ENCODE peak calls at places on chromosomes 3 and 15, in seven cellular contexts. One of them, this sample, is unnamed.

GRCh38 chr15:46091860-46092450 is 457.1 kb downstream of the SQOR start:
- DNase-seq in GM12891: no peak
- DNase-seq in SK-N-SH: peak
- DNase-seq in GM12892: no peak
- DNase-seq in GM12878: no peak
- DNase-seq in K562: peak
- DNase-seq in H1: peak
- DNase-seq in this sample: peak

GRCh38 chr3:50322386-50323091 is at the start of gene HYAL2:
- DNase-seq in GM12891: no peak
- DNase-seq in SK-N-SH: no peak
- DNase-seq in GM12892: no peak
- DNase-seq in GM12878: no peak
- DNase-seq in K562: no peak
- DNase-seq in H1: no peak
- DNase-seq in this sample: no peak

GRCh38 chr15:23570466-23570865 is 5.0 kb downstream of the MKRN3 start:
- DNase-seq in GM12891: no peak
- DNase-seq in SK-N-SH: no peak
- DNase-seq in GM12892: no peak
- DNase-seq in GM12878: no peak
- DNase-seq in K562: no peak
- DNase-seq in H1: no peak
- DNase-seq in this sample: peak

GRCh38 chr3:69324362-69325025 is 61.4 kb downstream of the FRMD4B start:
- DNase-seq in GM12891: no peak
- DNase-seq in SK-N-SH: peak
- DNase-seq in GM12892: no peak
- DNase-seq in GM12878: no peak
- DNase-seq in K562: no peak
- DNase-seq in H1: peak
- DNase-seq in this sample: peak

GRCh38 chr3:90007786-90008499 is 900.5 kb downstream of the EPHA3 start:
- DNase-seq in GM12891: no peak
- DNase-seq in SK-N-SH: no peak
- DNase-seq in GM12892: no peak
- DNase-seq in GM12878: no peak
- DNase-seq in K562: no peak
- DNase-seq in H1: no peak
- DNase-seq in this sample: no peak

GRCh38 chr3:45132568-45133211 is 13.5 kb downstream of the CDCP1 start:
- DNase-seq in GM12891: no peak
- DNase-seq in SK-N-SH: no peak
- DNase-seq in GM12892: no peak
- DNase-seq in GM12878: no peak
- DNase-seq in K562: no peak
- DNase-seq in H1: no peak
- DNase-seq in this sample: no peak

GRCh38 chr3:177126015-177126773 is 71.1 kb downstream of the TBL1XR1 start:
- DNase-seq in GM12891: no peak
- DNase-seq in SK-N-SH: no peak
- DNase-seq in GM12892: no peak
- DNase-seq in GM12878: no peak
- DNase-seq in K562: no peak
- DNase-seq in H1: no peak
- DNase-seq in this sample: no peak

GRCh38 chr3:71056327-71056726 is 527.2 kb downstream of the FOXP1 start:
- DNase-seq in GM12891: no peak
- DNase-seq in SK-N-SH: no peak
- DNase-seq in GM12892: no peak
- DNase-seq in GM12878: no peak
- DNase-seq in K562: no peak
- DNase-seq in H1: no peak
- DNase-seq in this sample: no peak

GRCh38 chr3:187169231-187169960 is 27.9 kb upstream of the RTP1 start:
- DNase-seq in GM12891: no peak
- DNase-seq in SK-N-SH: no peak
- DNase-seq in GM12892: no peak
- DNase-seq in GM12878: no peak
- DNase-seq in K562: no peak
- DNase-seq in H1: no peak
- DNase-seq in this sample: no peak

GRCh38 chr15:70347766-70348558 is 250.2 kb upstream of the TLE3 start:
- DNase-seq in GM12891: no peak
- DNase-seq in SK-N-SH: no peak
- DNase-seq in GM12892: no peak
- DNase-seq in GM12878: no peak
- DNase-seq in K562: no peak
- DNase-seq in H1: no peak
- DNase-seq in this sample: no peak

GRCh38 chr3:72887723-72888545 is at the start of gene GXYLT2:
- DNase-seq in GM12891: peak
- DNase-seq in SK-N-SH: peak
- DNase-seq in GM12892: peak
- DNase-seq in GM12878: no peak
- DNase-seq in K562: peak
- DNase-seq in H1: peak
- DNase-seq in this sample: peak

GRCh38 chr3:129656659-129657247 is 50.3 kb upstream of the PLXND1 start:
- DNase-seq in GM12891: no peak
- DNase-seq in SK-N-SH: no peak
- DNase-seq in GM12892: no peak
- DNase-seq in GM12878: no peak
- DNase-seq in K562: no peak
- DNase-seq in H1: no peak
- DNase-seq in this sample: peak

GRCh38 chr3:63400259-63400860 is 122.3 kb downstream of the SYNPR start:
- DNase-seq in GM12891: no peak
- DNase-seq in SK-N-SH: no peak
- DNase-seq in GM12892: no peak
- DNase-seq in GM12878: no peak
- DNase-seq in K562: no peak
- DNase-seq in H1: no peak
- DNase-seq in this sample: no peak

GRCh38 chr3:54069961-54070360 is 52.4 kb upstream of the CACNA2D3 start:
- DNase-seq in GM12891: no peak
- DNase-seq in SK-N-SH: no peak
- DNase-seq in GM12892: no peak
- DNase-seq in GM12878: no peak
- DNase-seq in K562: no peak
- DNase-seq in H1: no peak
- DNase-seq in this sample: no peak

GRCh38 chr3:101026881-101027678 is 33.9 kb upstream of the ABI3BP start:
- DNase-seq in GM12891: no peak
- DNase-seq in SK-N-SH: no peak
- DNase-seq in GM12892: no peak
- DNase-seq in GM12878: no peak
- DNase-seq in K562: no peak
- DNase-seq in H1: no peak
- DNase-seq in this sample: no peak

GRCh38 chr3:132418916-132419315 is 1.6 kb downstream of the DNAJC13 start:
- DNase-seq in GM12891: no peak
- DNase-seq in SK-N-SH: no peak
- DNase-seq in GM12892: no peak
- DNase-seq in GM12878: no peak
- DNase-seq in K562: no peak
- DNase-seq in H1: no peak
- DNase-seq in this sample: no peak

GRCh38 chr3:153789380-153789779 is 331.8 kb upstream of the ARHGEF26 start:
- DNase-seq in GM12891: no peak
- DNase-seq in SK-N-SH: no peak
- DNase-seq in GM12892: no peak
- DNase-seq in GM12878: no peak
- DNase-seq in K562: no peak
- DNase-seq in H1: no peak
- DNase-seq in this sample: no peak

GRCh38 chr3:66035763-66036477 is 2.8 kb downstream of the MAGI1 start:
- DNase-seq in GM12891: no peak
- DNase-seq in SK-N-SH: no peak
- DNase-seq in GM12892: no peak
- DNase-seq in GM12878: no peak
- DNase-seq in K562: no peak
- DNase-seq in H1: no peak
- DNase-seq in this sample: peak

GRCh38 chr15:34132881-34133280 is 31.0 kb downstream of the PGBD4 start:
- DNase-seq in GM12891: no peak
- DNase-seq in SK-N-SH: no peak
- DNase-seq in GM12892: no peak
- DNase-seq in GM12878: no peak
- DNase-seq in K562: no peak
- DNase-seq in H1: no peak
- DNase-seq in this sample: no peak

GRCh38 chr3:62260655-62261054 is 112.7 kb downstream of the FEZF2 start:
- DNase-seq in GM12891: no peak
- DNase-seq in SK-N-SH: peak
- DNase-seq in GM12892: no peak
- DNase-seq in GM12878: no peak
- DNase-seq in K562: no peak
- DNase-seq in H1: no peak
- DNase-seq in this sample: no peak

GRCh38 chr3:112043621-112044201 is 9.2 kb downstream of the TMPRSS7 start:
- DNase-seq in GM12891: peak
- DNase-seq in SK-N-SH: peak
- DNase-seq in GM12892: peak
- DNase-seq in GM12878: peak
- DNase-seq in K562: peak
- DNase-seq in H1: peak
- DNase-seq in this sample: peak

GRCh38 chr3:14435175-14436011 is 33.0 kb downstream of the SLC6A6 start:
- DNase-seq in GM12891: no peak
- DNase-seq in SK-N-SH: no peak
- DNase-seq in GM12892: no peak
- DNase-seq in GM12878: no peak
- DNase-seq in K562: no peak
- DNase-seq in H1: no peak
- DNase-seq in this sample: no peak

GRCh38 chr3:46338840-46339239 is 15.1 kb upstream of the CCR2 start:
- DNase-seq in GM12891: no peak
- DNase-seq in SK-N-SH: no peak
- DNase-seq in GM12892: no peak
- DNase-seq in GM12878: no peak
- DNase-seq in K562: no peak
- DNase-seq in H1: no peak
- DNase-seq in this sample: no peak

GRCh38 chr3:133439563-133439962 is 39.7 kb downstream of the BFSP2 start:
- DNase-seq in GM12891: no peak
- DNase-seq in SK-N-SH: no peak
- DNase-seq in GM12892: no peak
- DNase-seq in GM12878: no peak
- DNase-seq in K562: no peak
- DNase-seq in H1: no peak
- DNase-seq in this sample: no peak

GRCh38 chr3:133442518-133442917 is 42.7 kb downstream of the BFSP2 start:
- DNase-seq in GM12891: no peak
- DNase-seq in SK-N-SH: no peak
- DNase-seq in GM12892: no peak
- DNase-seq in GM12878: no peak
- DNase-seq in K562: no peak
- DNase-seq in H1: no peak
- DNase-seq in this sample: no peak

GRCh38 chr3:133441867-133442270 is 42.0 kb downstream of the BFSP2 start:
- DNase-seq in GM12891: no peak
- DNase-seq in SK-N-SH: no peak
- DNase-seq in GM12892: no peak
- DNase-seq in GM12878: no peak
- DNase-seq in K562: no peak
- DNase-seq in H1: no peak
- DNase-seq in this sample: no peak

GRCh38 chr3:133440652-133441051 is 40.8 kb downstream of the BFSP2 start:
- DNase-seq in GM12891: no peak
- DNase-seq in SK-N-SH: no peak
- DNase-seq in GM12892: no peak
- DNase-seq in GM12878: no peak
- DNase-seq in K562: no peak
- DNase-seq in H1: no peak
- DNase-seq in this sample: no peak

DNA sequence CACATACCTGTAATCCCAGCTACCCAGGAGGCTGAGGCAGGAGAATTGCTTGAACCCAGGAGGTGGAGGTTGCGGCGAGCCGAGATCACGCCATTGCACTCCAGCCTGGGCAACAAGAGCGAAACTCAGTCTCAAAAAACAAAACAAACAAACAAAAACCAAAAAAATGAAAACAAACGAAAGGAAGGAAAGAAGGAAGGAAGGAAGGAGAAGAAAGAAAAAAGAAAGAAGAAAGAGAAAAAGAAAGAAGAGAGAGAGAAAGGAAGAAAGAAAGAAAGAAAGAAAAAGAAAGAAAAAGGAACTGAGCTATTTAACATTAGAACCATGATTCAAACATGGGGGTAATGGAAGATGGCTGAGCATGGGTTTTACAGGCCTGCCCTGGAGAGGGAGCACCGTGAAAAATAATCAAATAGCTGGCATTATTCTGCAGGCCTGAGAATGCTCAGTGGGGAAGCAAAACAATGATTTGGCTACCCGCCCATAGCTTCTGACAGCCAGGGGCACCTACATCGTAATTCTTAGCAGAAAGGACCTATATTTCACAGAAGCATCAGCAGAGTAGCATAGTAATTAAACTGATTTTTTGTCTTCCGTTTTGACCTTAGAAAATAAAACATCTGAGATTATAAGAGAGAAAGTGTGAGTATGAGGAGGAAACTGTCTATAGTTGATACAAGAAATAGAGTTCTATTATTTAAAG is 37.7 kb downstream of the BFSP2 start:
- DNase-seq in GM12891: no peak
- DNase-seq in SK-N-SH: peak
- DNase-seq in GM12892: no peak
- DNase-seq in GM12878: no peak
- DNase-seq in K562: no peak
- DNase-seq in H1: no peak
- DNase-seq in this sample: no peak
- TF ChIP-seq TAF1 in GM12891: no peak
- TF ChIP-seq TAF1 in SK-N-SH: no peak
- TF ChIP-seq TAF1 in GM12892: no peak
- TF ChIP-seq TAF1 in GM12878: no peak
- TF ChIP-seq TAF1 in K562: no peak
- TF ChIP-seq TAF1 in H1: no peak
- TF ChIP-seq TAF1 in this sample: no peak

GRCh38 chr15:58864602-58865419 is 68.7 kb downstream of the SLTM start:
- DNase-seq in GM12891: peak
- DNase-seq in SK-N-SH: peak
- DNase-seq in GM12892: no peak
- DNase-seq in GM12878: no peak
- DNase-seq in K562: no peak
- DNase-seq in H1: peak
- DNase-seq in this sample: peak
- TF ChIP-seq TAF1 in GM12891: no peak
- TF ChIP-seq TAF1 in SK-N-SH: no peak
- TF ChIP-seq TAF1 in GM12892: no peak
- TF ChIP-seq TAF1 in GM12878: no peak
- TF ChIP-seq TAF1 in K562: no peak
- TF ChIP-seq TAF1 in H1: peak
- TF ChIP-seq TAF1 in this sample: peak

GRCh38 chr15:55868707-55869106 is 124.7 kb downstream of the NEDD4 start:
- DNase-seq in GM12891: no peak
- DNase-seq in SK-N-SH: no peak
- DNase-seq in GM12892: no peak
- DNase-seq in GM12878: no peak
- DNase-seq in K562: no peak
- DNase-seq in H1: no peak
- DNase-seq in this sample: peak
- TF ChIP-seq TAF1 in GM12891: no peak
- TF ChIP-seq TAF1 in SK-N-SH: no peak
- TF ChIP-seq TAF1 in GM12892: no peak
- TF ChIP-seq TAF1 in GM12878: no peak
- TF ChIP-seq TAF1 in K562: no peak
- TF ChIP-seq TAF1 in H1: no peak
- TF ChIP-seq TAF1 in this sample: no peak

GRCh38 chr3:184767377-184767776 is 44.6 kb upstream of the VPS8 start:
- DNase-seq in GM12891: no peak
- DNase-seq in SK-N-SH: no peak
- DNase-seq in GM12892: no peak
- DNase-seq in GM12878: no peak
- DNase-seq in K562: no peak
- DNase-seq in H1: no peak
- DNase-seq in this sample: no peak
- TF ChIP-seq TAF1 in GM12891: no peak
- TF ChIP-seq TAF1 in SK-N-SH: no peak
- TF ChIP-seq TAF1 in GM12892: no peak
- TF ChIP-seq TAF1 in GM12878: no peak
- TF ChIP-seq TAF1 in K562: no peak
- TF ChIP-seq TAF1 in H1: no peak
- TF ChIP-seq TAF1 in this sample: no peak